ENCODE peak calls at places on chromosomes 6 and 20, in six cellular contexts. One of them, this sample, is unnamed. For H3K4me1, the result is how much of the 10 kb centered on the place peaks cover.

GRCh38 chr6:41531591-41532582 is 14.3 kb upstream of the FOXP4 start:
- DNase-seq in suprapubic skin: no peak
- DNase-seq in heart left ventricle: no peak
- DNase-seq in SJSA1: peak
- DNase-seq in Peyer's patch: no peak
- DNase-seq in pancreas: no peak
- DNase-seq in this sample: no peak

GRCh38 chr6:15775741-15776140 is 112.9 kb upstream of the DTNBP1 start:
- DNase-seq in Peyer's patch: no peak
- DNase-seq in SJSA1: no peak
- DNase-seq in suprapubic skin: no peak
- DNase-seq in heart left ventricle: no peak
- DNase-seq in pancreas: no peak
- DNase-seq in this sample: no peak

GRCh38 chr20:54668271-54669053 is 193.1 kb downstream of the DOK5 start:
- DNase-seq in heart left ventricle: no peak
- DNase-seq in pancreas: peak
- DNase-seq in SJSA1: no peak
- DNase-seq in suprapubic skin: no peak
- DNase-seq in Peyer's patch: no peak
- DNase-seq in this sample: no peak

GRCh38 chr20:33769032-33769431 is 37.2 kb downstream of the ZNF341 start:
- DNase-seq in suprapubic skin: no peak
- DNase-seq in SJSA1: no peak
- DNase-seq in pancreas: no peak
- DNase-seq in heart left ventricle: no peak
- DNase-seq in Peyer's patch: no peak
- DNase-seq in this sample: no peak

GRCh38 chr6:147561742-147562141 is 53.3 kb downstream of the SAMD5 start:
- DNase-seq in pancreas: no peak
- DNase-seq in SJSA1: no peak
- DNase-seq in suprapubic skin: no peak
- DNase-seq in Peyer's patch: no peak
- DNase-seq in heart left ventricle: no peak
- DNase-seq in this sample: no peak

GRCh38 chr6:149235130-149235561 is 82.4 kb upstream of the TAB2 start:
- DNase-seq in heart left ventricle: no peak
- DNase-seq in Peyer's patch: no peak
- DNase-seq in pancreas: no peak
- DNase-seq in SJSA1: peak
- DNase-seq in suprapubic skin: no peak
- DNase-seq in this sample: no peak

GRCh38 chr20:58712116-58712822 is 19.7 kb downstream of the NPEPL1 start:
- DNase-seq in heart left ventricle: peak
- DNase-seq in pancreas: peak
- DNase-seq in suprapubic skin: peak
- DNase-seq in Peyer's patch: no peak
- DNase-seq in SJSA1: no peak
- DNase-seq in this sample: no peak

GRCh38 chr6:40723967-40724366 is 136.8 kb upstream of the LRFN2 start:
- DNase-seq in suprapubic skin: no peak
- DNase-seq in pancreas: no peak
- DNase-seq in SJSA1: no peak
- DNase-seq in Peyer's patch: no peak
- DNase-seq in heart left ventricle: no peak
- DNase-seq in this sample: no peak

GRCh38 chr20:13331536-13331935 is 110.5 kb downstream of the ISM1 start:
- DNase-seq in heart left ventricle: no peak
- DNase-seq in pancreas: no peak
- DNase-seq in suprapubic skin: no peak
- DNase-seq in Peyer's patch: no peak
- DNase-seq in SJSA1: no peak
- DNase-seq in this sample: no peak

GRCh38 chr20:58471161-58471834 is 43.9 kb downstream of the APCDD1L start:
- DNase-seq in Peyer's patch: no peak
- DNase-seq in pancreas: no peak
- DNase-seq in SJSA1: no peak
- DNase-seq in suprapubic skin: peak
- DNase-seq in heart left ventricle: peak
- DNase-seq in this sample: no peak

GRCh38 chr20:23877524-23877923 is 2.0 kb downstream of the CST5 start:
- DNase-seq in heart left ventricle: no peak
- DNase-seq in Peyer's patch: no peak
- DNase-seq in pancreas: no peak
- DNase-seq in suprapubic skin: no peak
- DNase-seq in SJSA1: no peak
- DNase-seq in this sample: no peak

GRCh38 chr6:127420558-127420957 is 38.6 kb downstream of the KIAA0408 start:
- DNase-seq in SJSA1: peak
- DNase-seq in Peyer's patch: no peak
- DNase-seq in suprapubic skin: no peak
- DNase-seq in pancreas: no peak
- DNase-seq in heart left ventricle: peak
- DNase-seq in this sample: peak

GRCh38 chr6:19851273-19852089 is 14.3 kb downstream of the ID4 start:
- DNase-seq in pancreas: no peak
- DNase-seq in heart left ventricle: no peak
- DNase-seq in SJSA1: peak
- DNase-seq in suprapubic skin: no peak
- DNase-seq in Peyer's patch: no peak
- DNase-seq in this sample: peak

GRCh38 chr6:110188791-110189190 is 8.6 kb downstream of the CDC40 start:
- DNase-seq in SJSA1: no peak
- DNase-seq in heart left ventricle: no peak
- DNase-seq in pancreas: no peak
- DNase-seq in Peyer's patch: no peak
- DNase-seq in suprapubic skin: no peak
- DNase-seq in this sample: no peak

GRCh38 chr20:42191140-42191860 is 573.1 kb upstream of the CHD6 start:
- DNase-seq in SJSA1: no peak
- DNase-seq in suprapubic skin: no peak
- DNase-seq in Peyer's patch: no peak
- DNase-seq in pancreas: no peak
- DNase-seq in heart left ventricle: no peak
- DNase-seq in this sample: no peak

GRCh38 chr20:32893878-32894483 is 35.3 kb downstream of the EFCAB8 start:
- DNase-seq in suprapubic skin: no peak
- DNase-seq in SJSA1: no peak
- DNase-seq in pancreas: no peak
- DNase-seq in heart left ventricle: no peak
- DNase-seq in Peyer's patch: no peak
- DNase-seq in this sample: peak

DNA sequence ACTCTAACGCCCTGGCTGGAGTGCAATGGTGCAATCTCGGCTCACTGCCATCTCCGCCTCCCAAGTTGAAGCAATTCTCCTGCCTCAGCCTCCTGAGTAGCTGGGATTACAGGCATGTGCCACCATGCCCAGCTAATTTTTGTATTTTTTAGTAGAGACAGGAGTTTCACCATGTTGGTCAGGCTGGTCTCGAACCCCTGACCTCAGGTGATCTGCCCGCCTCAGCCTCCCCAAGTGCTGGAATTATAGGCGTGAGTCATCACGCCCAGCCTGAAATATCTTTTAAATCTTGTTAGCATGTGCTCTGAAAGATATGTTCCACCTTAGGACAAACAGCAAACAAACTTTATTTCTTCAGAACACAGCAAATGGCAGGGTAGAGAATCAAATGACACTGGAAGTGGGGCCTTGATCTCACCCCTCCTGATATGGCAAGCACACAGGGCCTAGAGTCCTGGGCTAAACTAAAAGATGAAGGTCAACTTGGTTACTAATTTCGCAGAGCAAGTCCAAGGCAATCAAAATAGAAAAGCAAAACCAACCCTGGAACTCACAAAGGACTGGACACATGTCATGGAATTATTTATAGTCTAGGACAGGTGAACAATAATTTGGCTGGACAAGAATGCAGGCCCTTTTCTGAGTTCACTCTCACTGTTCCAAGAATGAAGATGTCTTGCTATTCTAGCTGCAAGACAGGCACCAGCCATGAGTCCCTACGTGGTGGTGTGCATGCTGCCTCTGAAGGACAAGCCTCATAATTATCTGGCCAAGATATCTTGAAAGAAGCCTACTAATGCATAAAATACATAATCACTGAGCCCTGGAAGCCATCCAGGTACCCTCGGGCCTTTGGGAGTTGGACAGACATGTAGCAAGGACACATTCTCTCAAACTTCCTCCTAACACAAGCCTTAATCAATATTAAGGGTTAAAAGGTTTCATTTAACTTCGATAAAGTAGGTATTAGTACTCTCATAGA is 35.6 kb downstream of the B4GALT5 start:
- DNase-seq in heart left ventricle: no peak
- DNase-seq in Peyer's patch: no peak
- DNase-seq in SJSA1: no peak
- DNase-seq in suprapubic skin: no peak
- DNase-seq in pancreas: no peak
- DNase-seq in this sample: no peak
- H3K4me1 ChIP-seq in heart left ventricle: under half
- H3K4me1 ChIP-seq in Peyer's patch: under half
- H3K4me1 ChIP-seq in SJSA1: under half
- H3K4me1 ChIP-seq in suprapubic skin: half or more
- H3K4me1 ChIP-seq in pancreas: half or more
- H3K4me1 ChIP-seq in this sample: under half

GRCh38 chr6:56770011-56770520 is 127.4 kb upstream of the DST start:
- DNase-seq in heart left ventricle: no peak
- DNase-seq in suprapubic skin: no peak
- DNase-seq in pancreas: no peak
- DNase-seq in Peyer's patch: no peak
- DNase-seq in SJSA1: no peak
- DNase-seq in this sample: no peak
- H3K4me1 ChIP-seq in heart left ventricle: under half
- H3K4me1 ChIP-seq in suprapubic skin: under half
- H3K4me1 ChIP-seq in pancreas: under half
- H3K4me1 ChIP-seq in Peyer's patch: under half
- H3K4me1 ChIP-seq in SJSA1: half or more
- H3K4me1 ChIP-seq in this sample: under half

GRCh38 chr20:62644044-62644795 is 1.9 kb downstream of the SLCO4A1 start:
- DNase-seq in suprapubic skin: no peak
- DNase-seq in SJSA1: no peak
- DNase-seq in heart left ventricle: no peak
- DNase-seq in Peyer's patch: peak
- DNase-seq in pancreas: no peak
- DNase-seq in this sample: no peak

GRCh38 chr20:62645613-62646012 is 3.3 kb downstream of the SLCO4A1 start:
- DNase-seq in pancreas: no peak
- DNase-seq in SJSA1: no peak
- DNase-seq in Peyer's patch: no peak
- DNase-seq in heart left ventricle: no peak
- DNase-seq in suprapubic skin: no peak
- DNase-seq in this sample: no peak

GRCh38 chr20:62643521-62644043 is 1.3 kb downstream of the SLCO4A1 start:
- DNase-seq in heart left ventricle: no peak
- DNase-seq in SJSA1: no peak
- DNase-seq in Peyer's patch: peak
- DNase-seq in suprapubic skin: no peak
- DNase-seq in pancreas: no peak
- DNase-seq in this sample: no peak

GRCh38 chr20:62646851-62647520 is 4.7 kb downstream of the SLCO4A1 start:
- DNase-seq in heart left ventricle: no peak
- DNase-seq in Peyer's patch: peak
- DNase-seq in suprapubic skin: no peak
- DNase-seq in pancreas: no peak
- DNase-seq in SJSA1: no peak
- DNase-seq in this sample: no peak

DNA sequence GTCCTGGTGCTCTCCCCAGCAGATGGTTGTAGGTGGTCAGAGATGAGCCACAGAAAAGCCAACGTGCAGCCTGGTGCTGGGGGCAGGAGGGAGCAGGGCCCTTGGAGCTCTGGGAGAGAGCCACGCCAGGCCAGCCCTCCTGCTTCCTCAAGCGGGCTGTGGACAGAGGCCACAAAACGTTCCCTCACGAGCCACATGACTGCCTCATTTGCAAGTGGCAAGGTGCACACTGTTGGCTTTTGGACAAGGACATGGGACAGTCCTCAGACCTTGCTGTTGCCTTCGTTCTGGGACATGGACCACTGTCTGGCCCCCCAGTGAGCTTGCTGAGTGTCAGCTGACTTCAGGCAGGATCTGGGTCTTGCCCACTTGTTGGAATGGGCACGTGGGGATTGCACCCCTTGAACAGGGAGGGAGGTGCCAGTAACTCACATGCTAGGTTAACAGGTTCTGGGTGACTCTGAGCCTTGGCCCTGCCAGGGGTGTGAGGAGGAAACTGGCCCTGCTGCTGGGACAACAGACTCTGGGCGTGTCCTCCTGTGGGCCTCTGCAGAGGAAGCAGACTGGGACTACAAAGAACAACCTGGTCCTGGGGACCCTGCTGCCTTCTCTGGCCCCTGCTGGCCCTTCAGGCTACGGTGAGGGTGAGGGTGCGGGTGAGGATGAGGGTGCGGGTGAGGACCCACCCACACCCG is 2.6 kb downstream of the SLCO4A1 start:
- DNase-seq in Peyer's patch: peak
- DNase-seq in suprapubic skin: no peak
- DNase-seq in SJSA1: no peak
- DNase-seq in heart left ventricle: no peak
- DNase-seq in pancreas: no peak
- DNase-seq in this sample: no peak
- H3K4me1 ChIP-seq in Peyer's patch: under half
- H3K4me1 ChIP-seq in suprapubic skin: half or more
- H3K4me1 ChIP-seq in SJSA1: under half
- H3K4me1 ChIP-seq in heart left ventricle: under half
- H3K4me1 ChIP-seq in pancreas: under half
- H3K4me1 ChIP-seq in this sample: under half

GRCh38 chr6:137234505-137234863 is 15.3 kb upstream of the IFNGR1 start:
- DNase-seq in Peyer's patch: no peak
- DNase-seq in heart left ventricle: no peak
- DNase-seq in suprapubic skin: no peak
- DNase-seq in SJSA1: no peak
- DNase-seq in pancreas: no peak
- DNase-seq in this sample: no peak

GRCh38 chr6:137231156-137231555 is 12.0 kb upstream of the IFNGR1 start:
- DNase-seq in pancreas: no peak
- DNase-seq in heart left ventricle: no peak
- DNase-seq in SJSA1: no peak
- DNase-seq in suprapubic skin: no peak
- DNase-seq in Peyer's patch: no peak
- DNase-seq in this sample: no peak

GRCh38 chr6:137230547-137230946 is 11.4 kb upstream of the IFNGR1 start:
- DNase-seq in suprapubic skin: no peak
- DNase-seq in SJSA1: no peak
- DNase-seq in pancreas: no peak
- DNase-seq in Peyer's patch: no peak
- DNase-seq in heart left ventricle: no peak
- DNase-seq in this sample: no peak

GRCh38 chr6:137233561-137234504 is 14.6 kb upstream of the IFNGR1 start:
- DNase-seq in SJSA1: no peak
- DNase-seq in Peyer's patch: no peak
- DNase-seq in pancreas: no peak
- DNase-seq in suprapubic skin: no peak
- DNase-seq in heart left ventricle: peak
- DNase-seq in this sample: no peak

DNA sequence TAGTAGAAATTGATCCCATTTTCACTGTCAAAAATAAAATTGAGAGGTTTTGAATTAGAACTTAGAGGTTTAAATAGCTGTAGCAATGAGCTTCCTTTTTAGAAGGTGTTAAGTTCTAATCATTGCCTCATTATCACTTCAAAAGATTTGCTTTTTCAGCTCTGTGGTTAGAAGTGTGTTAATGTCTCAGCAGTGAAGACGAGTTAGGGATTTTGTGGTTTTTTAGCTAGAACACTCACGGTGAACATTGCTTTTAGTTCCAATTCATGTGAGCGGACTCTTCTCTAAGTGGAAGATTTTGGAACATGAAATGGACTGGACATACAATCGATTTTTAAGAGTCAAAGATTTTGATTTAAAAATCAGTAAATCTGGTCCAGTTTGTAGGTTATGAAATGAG is 12.7 kb upstream of the IFNGR1 start:
- DNase-seq in heart left ventricle: no peak
- DNase-seq in Peyer's patch: no peak
- DNase-seq in suprapubic skin: no peak
- DNase-seq in SJSA1: no peak
- DNase-seq in pancreas: no peak
- DNase-seq in this sample: no peak
- H3K4me1 ChIP-seq in heart left ventricle: under half
- H3K4me1 ChIP-seq in Peyer's patch: under half
- H3K4me1 ChIP-seq in suprapubic skin: under half
- H3K4me1 ChIP-seq in SJSA1: under half
- H3K4me1 ChIP-seq in pancreas: under half
- H3K4me1 ChIP-seq in this sample: under half